ENCODE peak calls at places on chromosome 16, in six cellular contexts. One of them, this sample, is unnamed.

GRCh38 chr16:56987692-56988091 is 1.7 kb upstream of the NLRC5 start:
- DNase-seq in endodermal cell: no peak
- DNase-seq in A549: no peak
- DNase-seq in H9: no peak
- DNase-seq in tibial nerve: no peak
- DNase-seq in upper lobe of right lung: no peak
- DNase-seq in this sample: no peak

GRCh38 chr16:72937360-72937759 is 110.6 kb downstream of the ZFHX3 start:
- DNase-seq in tibial nerve: no peak
- DNase-seq in A549: peak
- DNase-seq in endodermal cell: peak
- DNase-seq in upper lobe of right lung: no peak
- DNase-seq in H9: no peak
- DNase-seq in this sample: no peak

GRCh38 chr16:70553645-70554044 is 30.0 kb downstream of the SF3B3 start:
- DNase-seq in H9: no peak
- DNase-seq in tibial nerve: no peak
- DNase-seq in A549: no peak
- DNase-seq in upper lobe of right lung: no peak
- DNase-seq in endodermal cell: no peak
- DNase-seq in this sample: no peak

GRCh38 chr16:54455021-54455725 is 168.6 kb upstream of the IRX3 start:
- DNase-seq in tibial nerve: no peak
- DNase-seq in endodermal cell: no peak
- DNase-seq in upper lobe of right lung: no peak
- DNase-seq in A549: no peak
- DNase-seq in H9: no peak
- DNase-seq in this sample: no peak

GRCh38 chr16:60432472-60432871 is 1603.8 kb downstream of the CDH8 start:
- DNase-seq in A549: no peak
- DNase-seq in tibial nerve: no peak
- DNase-seq in upper lobe of right lung: no peak
- DNase-seq in H9: no peak
- DNase-seq in endodermal cell: no peak
- DNase-seq in this sample: no peak

GRCh38 chr16:12229759-12230594 is 253.4 kb downstream of the SNX29 start:
- DNase-seq in upper lobe of right lung: no peak
- DNase-seq in H9: no peak
- DNase-seq in tibial nerve: no peak
- DNase-seq in endodermal cell: no peak
- DNase-seq in A549: no peak
- DNase-seq in this sample: no peak

GRCh38 chr16:11824362-11824761 is 27.0 kb downstream of the RSL1D1 start:
- DNase-seq in upper lobe of right lung: peak
- DNase-seq in H9: no peak
- DNase-seq in tibial nerve: peak
- DNase-seq in A549: no peak
- DNase-seq in endodermal cell: no peak
- DNase-seq in this sample: no peak

GRCh38 chr16:66752379-66752778 is 970 bp upstream of the DYNC1LI2 start:
- DNase-seq in upper lobe of right lung: no peak
- DNase-seq in tibial nerve: no peak
- DNase-seq in A549: no peak
- DNase-seq in H9: no peak
- DNase-seq in endodermal cell: no peak
- DNase-seq in this sample: no peak

GRCh38 chr16:74117798-74118197 is 178.8 kb upstream of the PSMD7 start:
- DNase-seq in upper lobe of right lung: no peak
- DNase-seq in endodermal cell: no peak
- DNase-seq in H9: no peak
- DNase-seq in A549: no peak
- DNase-seq in tibial nerve: no peak
- DNase-seq in this sample: no peak

GRCh38 chr16:57867000-57867561 is 64.8 kb upstream of the KIFC3 start:
- DNase-seq in endodermal cell: peak
- DNase-seq in A549: no peak
- DNase-seq in H9: no peak
- DNase-seq in upper lobe of right lung: no peak
- DNase-seq in tibial nerve: no peak
- DNase-seq in this sample: no peak

GRCh38 chr16:19323596-19323995 is 38.1 kb downstream of the CLEC19A start:
- DNase-seq in upper lobe of right lung: no peak
- DNase-seq in A549: no peak
- DNase-seq in tibial nerve: no peak
- DNase-seq in H9: no peak
- DNase-seq in endodermal cell: no peak
- DNase-seq in this sample: no peak

GRCh38 chr16:68642436-68643064 is 2.6 kb upstream of the CDH3 start:
- DNase-seq in upper lobe of right lung: peak
- DNase-seq in H9: peak
- DNase-seq in A549: no peak
- DNase-seq in endodermal cell: peak
- DNase-seq in tibial nerve: no peak
- DNase-seq in this sample: no peak

GRCh38 chr16:67283826-67284555 is 4.7 kb downstream of the PLEKHG4 start:
- DNase-seq in upper lobe of right lung: no peak
- DNase-seq in tibial nerve: no peak
- DNase-seq in endodermal cell: no peak
- DNase-seq in A549: no peak
- DNase-seq in H9: no peak
- DNase-seq in this sample: no peak

GRCh38 chr16:29899516-29900101 is at the start of gene SEZ6L2:
- DNase-seq in endodermal cell: peak
- DNase-seq in tibial nerve: peak
- DNase-seq in upper lobe of right lung: peak
- DNase-seq in A549: peak
- DNase-seq in H9: peak
- DNase-seq in this sample: peak

GRCh38 chr16:65200857-65201256 is 79.0 kb upstream of the CDH11 start:
- DNase-seq in tibial nerve: no peak
- DNase-seq in upper lobe of right lung: no peak
- DNase-seq in A549: no peak
- DNase-seq in endodermal cell: no peak
- DNase-seq in H9: no peak
- DNase-seq in this sample: no peak

GRCh38 chr16:79845006-79845733 is 244.6 kb upstream of the MAF start:
- DNase-seq in upper lobe of right lung: no peak
- DNase-seq in endodermal cell: no peak
- DNase-seq in A549: no peak
- DNase-seq in tibial nerve: no peak
- DNase-seq in H9: no peak
- DNase-seq in this sample: peak

GRCh38 chr16:83732536-83732935 is 75.2 kb upstream of the HSBP1 start:
- DNase-seq in H9: no peak
- DNase-seq in endodermal cell: no peak
- DNase-seq in tibial nerve: no peak
- DNase-seq in A549: no peak
- DNase-seq in upper lobe of right lung: no peak
- DNase-seq in this sample: no peak

GRCh38 chr16:29745126-29745852 is 501 bp downstream of the C16orf54 start:
- DNase-seq in A549: no peak
- DNase-seq in H9: no peak
- DNase-seq in endodermal cell: no peak
- DNase-seq in upper lobe of right lung: peak
- DNase-seq in tibial nerve: no peak
- DNase-seq in this sample: peak

GRCh38 chr16:80936410-80936809 is 70.3 kb downstream of the CMC2 start:
- DNase-seq in A549: no peak
- DNase-seq in H9: no peak
- DNase-seq in upper lobe of right lung: no peak
- DNase-seq in endodermal cell: no peak
- DNase-seq in tibial nerve: no peak
- DNase-seq in this sample: no peak

GRCh38 chr16:28826141-28826540 is 3.3 kb downstream of the ATXN2L start:
- DNase-seq in H9: no peak
- DNase-seq in endodermal cell: no peak
- DNase-seq in tibial nerve: no peak
- DNase-seq in upper lobe of right lung: no peak
- DNase-seq in A549: no peak
- DNase-seq in this sample: no peak

GRCh38 chr16:27222499-27223225 is 19.3 kb downstream of the KDM8 start:
- DNase-seq in A549: no peak
- DNase-seq in H9: no peak
- DNase-seq in tibial nerve: no peak
- DNase-seq in endodermal cell: no peak
- DNase-seq in upper lobe of right lung: no peak
- DNase-seq in this sample: no peak

GRCh38 chr16:27223701-27224100 is 20.4 kb downstream of the KDM8 start:
- DNase-seq in upper lobe of right lung: no peak
- DNase-seq in tibial nerve: no peak
- DNase-seq in H9: no peak
- DNase-seq in A549: no peak
- DNase-seq in endodermal cell: no peak
- DNase-seq in this sample: no peak

GRCh38 chr16:27224271-27224737 is 21.0 kb downstream of the KDM8 start:
- DNase-seq in endodermal cell: no peak
- DNase-seq in upper lobe of right lung: no peak
- DNase-seq in A549: no peak
- DNase-seq in H9: no peak
- DNase-seq in tibial nerve: no peak
- DNase-seq in this sample: no peak

GRCh38 chr16:27221576-27222498 is 18.5 kb downstream of the KDM8 start:
- DNase-seq in H9: no peak
- DNase-seq in tibial nerve: no peak
- DNase-seq in upper lobe of right lung: no peak
- DNase-seq in A549: no peak
- DNase-seq in endodermal cell: no peak
- DNase-seq in this sample: no peak

GRCh38 chr16:27223226-27223610 is 19.9 kb downstream of the KDM8 start:
- DNase-seq in endodermal cell: no peak
- DNase-seq in A549: no peak
- DNase-seq in upper lobe of right lung: no peak
- DNase-seq in H9: no peak
- DNase-seq in tibial nerve: no peak
- DNase-seq in this sample: no peak
- TF ChIP-seq CTCF in endodermal cell: peak
- TF ChIP-seq CTCF in A549: no peak
- TF ChIP-seq CTCF in upper lobe of right lung: no peak
- TF ChIP-seq CTCF in H9: no peak
- TF ChIP-seq CTCF in tibial nerve: no peak
- TF ChIP-seq CTCF in this sample: peak

GRCh38 chr16:48614759-48615158 is 4.8 kb upstream of the N4BP1 start:
- DNase-seq in tibial nerve: no peak
- DNase-seq in upper lobe of right lung: no peak
- DNase-seq in endodermal cell: no peak
- DNase-seq in H9: no peak
- DNase-seq in A549: no peak
- DNase-seq in this sample: no peak

GRCh38 chr16:48611329-48612137 is 1.6 kb upstream of the N4BP1 start:
- DNase-seq in H9: peak
- DNase-seq in endodermal cell: peak
- DNase-seq in tibial nerve: no peak
- DNase-seq in upper lobe of right lung: no peak
- DNase-seq in A549: no peak
- DNase-seq in this sample: peak

GRCh38 chr16:48612621-48613020 is 2.6 kb upstream of the N4BP1 start:
- DNase-seq in endodermal cell: no peak
- DNase-seq in A549: no peak
- DNase-seq in tibial nerve: no peak
- DNase-seq in H9: no peak
- DNase-seq in upper lobe of right lung: no peak
- DNase-seq in this sample: no peak

GRCh38 chr16:48616571-48616970 is 6.6 kb upstream of the N4BP1 start:
- DNase-seq in upper lobe of right lung: no peak
- DNase-seq in H9: no peak
- DNase-seq in tibial nerve: no peak
- DNase-seq in endodermal cell: no peak
- DNase-seq in A549: no peak
- DNase-seq in this sample: no peak

GRCh38 chr16:48613061-48613957 is 3.3 kb upstream of the N4BP1 start:
- DNase-seq in H9: no peak
- DNase-seq in upper lobe of right lung: no peak
- DNase-seq in A549: no peak
- DNase-seq in endodermal cell: peak
- DNase-seq in tibial nerve: no peak
- DNase-seq in this sample: peak
- TF ChIP-seq CTCF in H9: no peak
- TF ChIP-seq CTCF in upper lobe of right lung: no peak
- TF ChIP-seq CTCF in A549: no peak
- TF ChIP-seq CTCF in endodermal cell: no peak
- TF ChIP-seq CTCF in tibial nerve: no peak
- TF ChIP-seq CTCF in this sample: no peak

GRCh38 chr16:85759631-85760419 is 8.9 kb upstream of the C16orf74 start:
- DNase-seq in A549: peak
- DNase-seq in tibial nerve: no peak
- DNase-seq in H9: peak
- DNase-seq in endodermal cell: peak
- DNase-seq in upper lobe of right lung: peak
- DNase-seq in this sample: peak
- TF ChIP-seq CTCF in A549: peak
- TF ChIP-seq CTCF in tibial nerve: peak
- TF ChIP-seq CTCF in H9: peak
- TF ChIP-seq CTCF in endodermal cell: peak
- TF ChIP-seq CTCF in upper lobe of right lung: peak
- TF ChIP-seq CTCF in this sample: peak

DNA sequence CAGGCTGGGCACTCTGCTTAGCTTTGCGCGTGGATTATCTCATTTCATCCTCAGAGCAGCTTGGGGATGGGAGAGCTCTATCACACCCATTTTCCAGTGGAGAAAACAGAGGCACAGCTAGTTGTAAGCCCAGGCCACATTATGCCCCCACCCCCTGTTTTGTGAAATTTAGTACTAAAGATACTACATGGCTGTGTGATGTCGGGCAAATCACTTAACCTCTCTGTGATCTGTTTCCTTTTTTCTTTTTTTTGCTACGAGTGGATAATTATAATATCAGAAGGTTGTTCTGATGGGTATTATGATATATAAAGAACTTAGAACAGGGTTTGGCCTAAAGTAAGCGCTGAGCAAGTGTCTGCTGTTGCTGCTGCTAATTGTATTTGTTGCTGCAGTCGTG is 41.6 kb downstream of the ABAT start:
- DNase-seq in endodermal cell: no peak
- DNase-seq in upper lobe of right lung: no peak
- DNase-seq in H9: no peak
- DNase-seq in tibial nerve: no peak
- DNase-seq in A549: no peak
- DNase-seq in this sample: no peak
- TF ChIP-seq CTCF in endodermal cell: no peak
- TF ChIP-seq CTCF in upper lobe of right lung: no peak
- TF ChIP-seq CTCF in H9: no peak
- TF ChIP-seq CTCF in tibial nerve: no peak
- TF ChIP-seq CTCF in A549: no peak
- TF ChIP-seq CTCF in this sample: no peak

This sample was measured in GM13977.